ENCODE peak calls at places on chromosomes 12 and 14, in six cellular contexts. Q is stomach, W is GM12892, R is GM23338, P is HCT116, N is K562. J is an unnamed sample.

GRCh38 chr12:78192979-78193378 is 362.3 kb downstream of the NAV3 start:
- DNase-seq in Q (no peak), W (no peak), R (no peak), P (no peak), N (no peak), J (no peak)

GRCh38 chr12:121893901-121894540 is 5.4 kb downstream of the PSMD9 start:
- DNase-seq in Q (peak), W (no peak), R (peak), P (no peak), N (no peak), J (no peak)

GRCh38 chr12:108668532-108668931 is 34.8 kb upstream of the SELPLG start:
- DNase-seq in Q (no peak), W (no peak), R (no peak), P (no peak), N (no peak), J (no peak)

GRCh38 chr14:97976861-97977260 is 1179.7 kb downstream of the VRK1 start:
- DNase-seq in Q (no peak), W (no peak), R (no peak), P (no peak), N (no peak), J (no peak)

GRCh38 chr12:104994301-104994700 is 8.2 kb downstream of the NOPCHAP1 start:
- DNase-seq in Q (no peak), W (no peak), R (no peak), P (no peak), N (no peak), J (no peak)

GRCh38 chr14:100849432-100849831 is 23.5 kb downstream of the MEG3 start:
- DNase-seq in Q (no peak), W (no peak), R (no peak), P (no peak), N (no peak), J (no peak)

GRCh38 chr14:54219281-54220121 is 177.3 kb upstream of the CDKN3 start:
- DNase-seq in Q (no peak), W (no peak), R (peak), P (no peak), N (no peak), J (no peak)

GRCh38 chr12:68119724-68120211 is 39.8 kb downstream of the IFNG start:
- DNase-seq in Q (no peak), W (peak), R (no peak), P (no peak), N (no peak), J (no peak)

GRCh38 chr14:51609251-51609986 is 42.3 kb upstream of the FRMD6 start:
- DNase-seq in Q (no peak), W (no peak), R (no peak), P (no peak), N (no peak), J (no peak)

DNA sequence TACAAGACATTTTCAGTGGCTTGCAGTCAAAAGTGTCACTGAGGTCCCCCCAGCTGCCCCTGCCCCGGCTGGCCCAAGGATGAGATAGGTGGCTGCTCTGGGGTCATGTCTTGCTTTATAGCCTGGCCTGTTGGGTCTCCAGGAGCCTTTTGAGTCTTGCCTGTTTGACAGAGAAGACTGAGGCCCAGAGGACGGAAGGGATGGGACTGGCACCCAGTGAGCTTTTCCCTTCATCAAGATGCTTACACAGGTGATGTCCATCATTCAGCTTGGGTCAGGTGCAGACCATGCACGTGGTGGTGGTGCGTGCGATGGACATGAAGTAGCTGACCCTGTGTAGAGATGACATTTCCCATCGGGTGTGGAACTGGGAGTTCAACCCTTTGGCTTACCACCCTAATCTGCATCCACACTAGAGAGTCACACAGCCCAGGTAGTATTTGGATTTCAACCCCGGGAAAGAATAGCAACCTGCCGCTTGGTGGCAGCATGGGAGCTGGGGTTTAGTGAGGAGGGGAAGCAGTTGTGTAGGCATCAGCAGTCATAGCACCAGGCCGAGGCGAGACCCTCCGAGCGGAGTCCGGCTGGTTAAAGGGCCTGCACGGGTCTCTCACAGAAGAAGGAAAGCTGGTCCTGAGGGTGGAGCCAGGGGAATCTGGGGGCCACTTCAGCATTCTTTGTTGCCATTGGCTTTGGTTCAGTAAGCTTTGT is 12.2 kb downstream of the CKB start:
- DNase-seq in Q (no peak), W (no peak), R (peak), P (no peak), N (no peak), J (no peak)
- TF ChIP-seq POLR2AphosphoS5 in Q (no peak), W (no peak), R (no peak), P (no peak), N (no peak), J (no peak)

GRCh38 chr14:56953884-56954283 is 143.6 kb upstream of the OTX2 start:
- DNase-seq in Q (no peak), W (no peak), R (peak), P (no peak), N (no peak), J (no peak)
- TF ChIP-seq POLR2AphosphoS5 in Q (no peak), W (no peak), R (no peak), P (no peak), N (no peak), J (no peak)

DNA sequence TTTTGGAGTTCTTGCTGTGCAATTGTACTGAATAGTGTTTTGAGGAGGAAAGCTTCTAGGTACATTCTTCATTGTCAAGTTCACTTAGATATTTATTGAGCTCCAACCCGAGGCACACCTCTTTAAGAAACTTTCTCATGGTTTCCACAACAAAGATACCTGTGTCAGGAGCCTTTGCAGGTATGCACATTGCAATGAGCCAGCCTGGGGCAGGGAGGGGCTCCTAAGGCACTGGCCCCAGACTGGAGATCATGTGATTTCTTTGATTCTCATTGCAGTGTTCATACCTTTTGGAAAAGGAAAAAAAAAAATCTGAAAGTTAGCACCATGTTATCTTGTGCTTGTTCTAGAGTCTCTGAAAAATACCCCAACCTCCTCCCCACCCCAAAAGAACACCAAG is 80.3 kb downstream of the PRMT8 start:
- DNase-seq in Q (no peak), W (no peak), R (no peak), P (no peak), N (no peak), J (no peak)
- TF ChIP-seq POLR2AphosphoS5 in Q (no peak), W (no peak), R (no peak), P (no peak), N (no peak), J (no peak)

DNA sequence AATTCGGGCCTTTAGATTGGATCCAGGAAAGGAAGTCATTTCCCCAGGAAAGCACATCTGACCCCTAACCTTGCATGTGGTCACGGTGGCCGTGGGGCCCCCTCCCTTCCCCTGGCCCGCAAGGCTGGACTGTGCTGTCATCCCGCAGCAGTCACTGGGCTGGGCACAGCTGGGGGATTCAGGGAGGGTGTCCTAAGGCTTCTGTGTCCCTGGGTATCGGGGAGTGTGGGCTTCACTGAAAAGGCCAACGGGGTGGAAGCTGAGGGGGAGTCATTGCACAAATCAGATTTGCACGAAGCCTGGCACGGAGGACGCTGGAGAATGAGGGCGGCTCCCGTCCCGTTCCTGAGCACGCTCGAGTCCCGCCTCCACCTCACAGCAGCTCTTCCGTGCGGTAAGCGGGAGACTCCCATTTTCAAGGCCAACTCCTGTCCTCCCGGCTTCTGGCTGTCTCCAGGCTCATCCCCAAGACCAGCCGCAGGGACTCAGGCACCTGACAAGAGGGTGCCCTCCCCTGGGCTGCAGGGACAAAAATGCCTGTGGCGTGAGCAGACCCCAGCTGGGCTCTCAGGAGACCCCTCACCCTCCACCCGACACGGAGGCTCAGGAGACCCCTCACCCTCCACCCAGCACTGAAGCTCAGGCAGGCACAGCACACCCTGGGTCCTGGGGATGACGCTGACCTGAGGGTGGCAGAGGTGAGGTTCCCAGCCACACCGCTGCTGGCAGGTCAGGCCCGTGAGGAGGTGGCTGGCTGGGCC is 9.5 kb downstream of the XRCC3 start:
- DNase-seq in Q (no peak), W (no peak), R (no peak), P (no peak), N (no peak), J (no peak)
- TF ChIP-seq POLR2AphosphoS5 in Q (no peak), W (no peak), R (no peak), P (no peak), N (no peak), J (no peak)

GRCh38 chr12:53461591-53461990 is 9.7 kb downstream of the PCBP2 start:
- DNase-seq in Q (no peak), W (no peak), R (no peak), P (no peak), N (no peak), J (no peak)

GRCh38 chr12:53464685-53465084 is 12.8 kb downstream of the PCBP2 start:
- DNase-seq in Q (no peak), W (no peak), R (no peak), P (no peak), N (no peak), J (no peak)

GRCh38 chr12:53461059-53461458 is 9.2 kb downstream of the PCBP2 start:
- DNase-seq in Q (no peak), W (no peak), R (no peak), P (no peak), N (no peak), J (no peak)

GRCh38 chr12:53463802-53464375 is 12.0 kb downstream of the PCBP2 start:
- DNase-seq in Q (no peak), W (no peak), R (no peak), P (no peak), N (no peak), J (no peak)

DNA sequence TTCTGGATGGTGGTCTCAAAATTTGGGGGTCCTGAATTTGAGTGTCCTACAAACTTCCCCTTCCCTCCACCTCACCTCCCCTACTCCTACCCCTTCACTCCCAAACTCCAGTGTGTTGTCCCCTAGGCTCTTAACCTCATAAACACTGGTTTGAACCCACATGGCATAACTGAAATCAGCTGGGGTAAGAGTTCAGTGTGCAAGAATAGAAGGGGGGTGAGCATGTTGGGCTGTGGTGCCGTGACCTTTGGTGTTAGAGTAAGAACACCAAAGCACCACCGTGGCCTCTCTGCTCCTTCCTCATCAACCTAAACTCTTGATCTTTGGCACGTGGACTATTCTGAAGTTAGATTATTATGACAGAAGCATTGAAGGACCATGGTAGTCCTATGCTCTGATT is 11.0 kb downstream of the PCBP2 start:
- DNase-seq in Q (no peak), W (no peak), R (no peak), P (no peak), N (no peak), J (no peak)
- TF ChIP-seq POLR2AphosphoS5 in Q (no peak), W (peak), R (no peak), P (no peak), N (peak), J (no peak)

DNA sequence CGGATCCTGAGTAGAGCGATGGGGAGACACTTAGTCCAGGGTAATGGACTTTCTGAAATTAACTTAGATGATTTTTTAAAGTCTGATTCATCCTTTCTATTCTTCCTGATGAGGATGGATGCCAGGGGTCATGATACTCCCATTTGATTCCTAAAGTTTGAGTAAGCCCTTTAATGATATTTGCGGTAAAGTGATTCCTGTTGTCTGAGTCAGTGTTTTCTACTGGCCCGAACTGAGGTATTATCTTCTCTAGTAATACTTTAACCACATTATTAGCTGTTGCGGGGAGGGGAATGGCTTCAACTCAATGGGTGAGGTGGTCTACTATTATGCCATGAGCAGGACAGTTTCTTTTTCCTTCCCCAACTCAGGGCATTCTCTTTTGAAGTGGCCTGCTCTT is 111.6 kb downstream of the RIN3 start:
- DNase-seq in Q (no peak), W (no peak), R (no peak), P (peak), N (no peak), J (no peak)
- TF ChIP-seq POLR2AphosphoS5 in Q (no peak), W (no peak), R (no peak), P (peak), N (no peak), J (no peak)

GRCh38 chr12:56636118-56636674 is 6.1 kb upstream of the BAZ2A start:
- DNase-seq in Q (peak), W (peak), R (peak), P (peak), N (peak), J (peak)

GRCh38 chr12:56635539-56636117 is 5.5 kb upstream of the BAZ2A start:
- DNase-seq in Q (no peak), W (no peak), R (peak), P (no peak), N (no peak), J (no peak)

GRCh38 chr12:56634242-56634836 is 4.2 kb upstream of the BAZ2A start:
- DNase-seq in Q (peak), W (no peak), R (peak), P (peak), N (peak), J (no peak)

GRCh38 chr12:56633465-56634241 is 3.5 kb upstream of the BAZ2A start:
- DNase-seq in Q (no peak), W (no peak), R (no peak), P (no peak), N (no peak), J (no peak)

GRCh38 chr12:56634837-56635538 is 4.9 kb upstream of the BAZ2A start:
- DNase-seq in Q (peak), W (peak), R (peak), P (peak), N (peak), J (peak)
- TF ChIP-seq POLR2AphosphoS5 in Q (peak), W (no peak), R (peak), P (peak), N (no peak), J (peak)

GRCh38 chr14:79513446-79513845 is 697.9 kb downstream of the DIO2 start:
- DNase-seq in Q (no peak), W (no peak), R (no peak), P (no peak), N (no peak), J (no peak)
- TF ChIP-seq POLR2AphosphoS5 in Q (no peak), W (no peak), R (no peak), P (no peak), N (no peak), J (no peak)

GRCh38 chr12:26683443-26683842 is 149.6 kb downstream of the ITPR2 start:
- DNase-seq in Q (no peak), W (no peak), R (no peak), P (no peak), N (no peak), J (no peak)

GRCh38 chr12:26680724-26681455 is 152.1 kb downstream of the ITPR2 start:
- DNase-seq in Q (no peak), W (no peak), R (no peak), P (no peak), N (no peak), J (no peak)

GRCh38 chr12:26678697-26679660 is 154.0 kb downstream of the ITPR2 start:
- DNase-seq in Q (no peak), W (no peak), R (peak), P (no peak), N (no peak), J (no peak)
- TF ChIP-seq POLR2AphosphoS5 in Q (no peak), W (no peak), R (no peak), P (no peak), N (no peak), J (no peak)

GRCh38 chr12:124210991-124211577 is 83.8 kb upstream of the RFLNA start:
- DNase-seq in Q (no peak), W (no peak), R (no peak), P (no peak), N (no peak), J (no peak)

GRCh38 chr12:124205405-124205804 is 89.5 kb upstream of the RFLNA start:
- DNase-seq in Q (no peak), W (no peak), R (no peak), P (no peak), N (no peak), J (no peak)

GRCh38 chr12:124207049-124207448 is 87.8 kb upstream of the RFLNA start:
- DNase-seq in Q (no peak), W (no peak), R (no peak), P (no peak), N (no peak), J (no peak)

GRCh38 chr12:124207617-124208016 is 87.3 kb upstream of the RFLNA start:
- DNase-seq in Q (no peak), W (no peak), R (no peak), P (no peak), N (no peak), J (no peak)

DNA sequence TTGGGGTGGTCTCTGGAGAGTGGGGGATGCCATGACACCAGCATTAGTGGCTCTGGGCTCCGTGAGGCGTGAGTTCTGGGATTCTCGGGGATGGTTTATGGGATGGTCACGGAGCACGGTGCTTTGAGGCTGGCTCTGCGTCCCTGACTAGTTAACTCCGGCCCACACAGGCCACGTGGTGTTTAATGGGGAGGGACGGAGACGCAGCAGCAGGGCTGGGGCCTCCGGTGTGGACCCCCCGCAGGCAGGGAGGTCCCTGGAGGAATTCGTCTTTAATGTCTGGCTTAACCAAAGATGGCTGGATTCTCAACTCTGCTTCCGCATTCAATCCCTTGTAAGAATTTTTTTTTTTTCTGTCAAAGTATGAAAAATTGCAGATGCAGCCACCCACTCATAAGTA is 86.4 kb upstream of the RFLNA start:
- DNase-seq in Q (no peak), W (no peak), R (no peak), P (no peak), N (no peak), J (no peak)
- TF ChIP-seq POLR2AphosphoS5 in Q (no peak), W (no peak), R (no peak), P (no peak), N (no peak), J (no peak)

J was measured in Panc1.